ENCODE peak calls at places on chromosomes 5 and 9, in ten cellular contexts. Y is cardiac fibroblast, P is PC-3, N is MM.1S, B is A549, M is H9, I is sigmoid colon, G is AG04450, D is endothelial cell, A is NB4. V is an unnamed sample.

GRCh38 chr5:36836831-36837230 is 39.7 kb upstream of the NIPBL start:
- DNase-seq in I (no peak), B (no peak), P (no peak), A (peak), N (no peak), M (no peak), Y (no peak), D (no peak), G (no peak), V (no peak)

GRCh38 chr5:55816342-55816741 is 34.8 kb upstream of the IL31RA start:
- DNase-seq in G (peak), A (peak), D (no peak), B (peak), I (no peak), P (peak), M (no peak), Y (peak), N (no peak), V (no peak)

GRCh38 chr5:170348069-170348702 is 41.0 kb downstream of the KCNMB1 start:
- DNase-seq in B (no peak), G (no peak), M (no peak), Y (peak), A (no peak), N (no peak), P (no peak), I (peak), D (no peak), V (no peak)

GRCh38 chr5:150112211-150113046 is 26.1 kb upstream of the CSF1R start:
- DNase-seq in B (peak), M (peak), G (peak), Y (peak), I (peak), D (no peak), P (peak), A (no peak), N (no peak), V (no peak)

GRCh38 chr5:153496835-153497234 is 6.4 kb downstream of the GRIA1 start:
- DNase-seq in Y (peak), P (peak), I (no peak), B (peak), N (peak), M (no peak), G (no peak), A (peak), D (peak), V (no peak)

GRCh38 chr5:56812110-56812509 is 3.2 kb upstream of the MAP3K1 start:
- DNase-seq in N (no peak), B (peak), I (no peak), Y (no peak), M (no peak), D (no peak), A (peak), P (no peak), G (no peak), V (no peak)

GRCh38 chr5:176401281-176402205 is 13.0 kb downstream of the HIGD2A start:
- DNase-seq in A (no peak), Y (no peak), G (no peak), B (no peak), P (no peak), M (no peak), I (peak), D (no peak), N (no peak), V (no peak)

GRCh38 chr5:74372502-74373445 is 267.8 kb downstream of the ENC1 start:
- DNase-seq in N (no peak), G (peak), B (no peak), P (no peak), I (no peak), Y (no peak), D (no peak), A (no peak), M (no peak), V (no peak)

GRCh38 chr5:168874713-168875380 is 295.7 kb upstream of the PANK3 start:
- DNase-seq in G (no peak), N (no peak), P (peak), I (no peak), Y (peak), M (peak), D (no peak), B (peak), A (peak), V (peak)

GRCh38 chr5:79171846-79172245 is 60.2 kb downstream of the BHMT start:
- DNase-seq in M (no peak), Y (no peak), A (no peak), N (no peak), I (no peak), D (no peak), P (no peak), B (no peak), G (no peak), V (no peak)

GRCh38 chr5:77898385-77898784 is 122.2 kb upstream of the TBCA start:
- DNase-seq in Y (no peak), I (no peak), G (no peak), A (no peak), D (no peak), B (no peak), N (no peak), M (no peak), P (no peak), V (no peak)

GRCh38 chr5:1840741-1841521 is 39.7 kb downstream of the NDUFS6 start:
- DNase-seq in B (no peak), P (no peak), M (peak), I (no peak), D (no peak), G (no peak), A (no peak), N (no peak), Y (peak), V (peak)

GRCh38 chr9:37617837-37618236 is 25.4 kb upstream of the TOMM5 start:
- DNase-seq in B (no peak), P (peak), A (no peak), M (no peak), D (no peak), G (no peak), N (no peak), Y (peak), I (no peak), V (no peak)

GRCh38 chr5:117829646-117830045 is 1158.7 kb downstream of the DTWD2 start:
- DNase-seq in A (no peak), M (peak), N (no peak), I (no peak), P (no peak), D (no peak), Y (no peak), G (no peak), B (no peak), V (no peak)

GRCh38 chr5:147397616-147398015 is 112.3 kb downstream of the DPYSL3 start:
- DNase-seq in B (peak), A (peak), N (no peak), M (peak), Y (no peak), G (no peak), I (no peak), P (no peak), D (no peak), V (no peak)
- TF ChIP-seq CTCF in B (no peak), A (peak), N (peak), M (peak), Y (no peak), G (no peak), I (no peak), P (peak), D (no peak), V (no peak)

DNA sequence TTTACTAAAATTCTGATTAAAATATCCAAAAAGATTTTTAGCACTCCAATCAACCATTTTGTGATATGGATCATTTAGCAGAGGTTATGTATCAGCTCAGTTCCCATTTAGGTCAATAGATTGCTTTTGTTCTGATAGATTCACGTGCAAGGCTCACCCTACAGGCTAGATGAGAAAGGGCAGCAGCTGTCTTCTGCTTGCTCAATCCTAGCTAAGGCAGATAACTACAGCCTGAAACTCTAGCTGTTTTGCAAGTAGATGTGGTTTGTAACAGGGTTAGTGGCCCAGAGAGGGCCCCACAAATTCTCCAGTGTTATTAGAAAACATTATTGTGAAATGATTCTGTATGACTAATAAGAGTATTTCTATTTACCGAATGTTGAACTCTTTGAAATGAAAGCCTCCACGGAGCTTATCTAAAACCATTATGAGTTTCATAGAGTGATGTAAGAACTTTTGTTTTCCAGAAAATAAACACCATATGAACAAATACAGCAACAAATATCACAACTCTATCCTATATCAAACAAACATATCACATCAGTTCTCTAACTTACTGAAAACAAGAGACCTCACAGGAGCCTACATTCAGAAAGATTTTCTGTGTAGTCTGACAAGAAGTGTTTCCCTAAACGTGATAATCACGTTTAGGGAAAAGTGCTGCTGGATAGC is 841.9 kb upstream of the ACO1 start:
- DNase-seq in A (peak), G (no peak), Y (peak), P (no peak), D (peak), M (peak), B (peak), I (peak), N (peak), V (peak)
- TF ChIP-seq CTCF in A (peak), G (peak), Y (peak), P (no peak), D (peak), M (peak), B (no peak), I (no peak), N (peak), V (peak)

DNA sequence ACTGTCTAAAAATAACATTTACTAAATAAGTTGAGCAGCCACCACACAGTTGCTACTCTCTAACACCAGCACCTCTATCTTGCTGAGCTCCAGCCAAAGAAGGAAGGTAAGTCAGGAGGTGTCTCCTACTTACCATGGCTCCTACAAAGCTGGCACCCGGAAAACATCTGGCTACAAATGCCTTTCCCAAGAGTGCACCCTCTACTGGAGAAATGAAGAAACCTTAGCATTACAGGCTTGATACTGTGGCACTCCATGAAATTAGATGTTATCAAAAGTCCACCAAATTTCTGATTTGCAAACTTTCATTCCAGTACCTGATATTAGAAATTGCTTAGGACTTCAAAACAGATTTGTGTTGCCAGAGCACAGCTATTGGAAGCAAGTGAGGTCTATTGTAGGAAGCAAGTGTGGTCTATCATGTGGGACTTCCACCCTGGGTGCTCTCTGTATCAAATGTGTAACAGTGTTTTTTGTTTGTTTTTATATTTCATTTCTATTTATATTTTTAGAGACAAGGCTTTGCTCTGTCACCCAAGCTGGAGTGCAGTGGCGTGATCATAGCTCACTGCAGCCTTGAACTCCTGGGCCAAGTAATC is 25.7 kb upstream of the RFK start:
- DNase-seq in M (no peak), A (no peak), B (peak), G (no peak), Y (peak), N (no peak), D (no peak), P (peak), I (no peak), V (no peak)
- TF ChIP-seq CTCF in M (peak), A (peak), B (peak), G (peak), Y (peak), N (peak), D (peak), P (peak), I (no peak), V (peak)

GRCh38 chr9:119372951-119373350 is 3.7 kb upstream of the BRINP1 start:
- DNase-seq in I (no peak), A (no peak), N (no peak), B (no peak), Y (no peak), G (no peak), M (no peak), P (no peak), D (no peak), V (no peak)

GRCh38 chr9:119370816-119371215 is 1.6 kb upstream of the BRINP1 start:
- DNase-seq in P (peak), A (peak), M (peak), Y (peak), N (peak), B (peak), D (peak), G (no peak), I (no peak), V (peak)

GRCh38 chr9:119375892-119376291 is 6.7 kb upstream of the BRINP1 start:
- DNase-seq in D (peak), G (no peak), B (peak), N (no peak), I (no peak), Y (no peak), M (peak), A (peak), P (peak), V (peak)
- TF ChIP-seq CTCF in D (peak), G (no peak), B (peak), N (peak), I (no peak), Y (no peak), M (peak), A (peak), P (peak), V (peak)

GRCh38 chr5:178207917-178208280 is 3.6 kb downstream of the HNRNPAB start:
- DNase-seq in Y (no peak), G (no peak), N (no peak), B (no peak), D (no peak), I (peak), A (no peak), M (no peak), P (no peak), V (no peak)
- TF ChIP-seq CTCF in Y (no peak), G (no peak), N (no peak), B (no peak), D (no peak), I (no peak), A (no peak), M (no peak), P (no peak), V (no peak)

GRCh38 chr5:34691326-34691725 is 35.2 kb downstream of the RAI14 start:
- DNase-seq in A (no peak), D (no peak), M (no peak), N (no peak), I (no peak), B (no peak), Y (peak), G (no peak), P (peak), V (no peak)

GRCh38 chr5:34690301-34690700 is 34.2 kb downstream of the RAI14 start:
- DNase-seq in D (no peak), Y (no peak), N (no peak), B (peak), M (no peak), P (no peak), G (no peak), A (no peak), I (no peak), V (no peak)

GRCh38 chr5:34694012-34694411 is 37.9 kb downstream of the RAI14 start:
- DNase-seq in N (no peak), D (no peak), Y (no peak), G (no peak), M (no peak), I (no peak), P (no peak), B (no peak), A (no peak), V (no peak)

GRCh38 chr5:34690898-34691297 is 34.8 kb downstream of the RAI14 start:
- DNase-seq in A (no peak), I (no peak), M (no peak), D (no peak), P (no peak), G (no peak), Y (no peak), B (no peak), N (no peak), V (no peak)

GRCh38 chr5:34692781-34693180 is 36.7 kb downstream of the RAI14 start:
- DNase-seq in M (no peak), Y (no peak), P (no peak), I (no peak), A (no peak), D (no peak), G (no peak), B (no peak), N (no peak), V (no peak)
- TF ChIP-seq CTCF in M (no peak), Y (no peak), P (no peak), I (no peak), A (no peak), D (no peak), G (no peak), B (no peak), N (no peak), V (no peak)

GRCh38 chr5:53114988-53115387 is 5.4 kb upstream of the MOCS2 start:
- DNase-seq in D (no peak), B (peak), P (peak), M (no peak), I (no peak), G (no peak), Y (peak), N (peak), A (no peak), V (no peak)
- TF ChIP-seq CTCF in D (peak), B (peak), P (peak), M (peak), I (no peak), G (peak), Y (peak), N (peak), A (no peak), V (peak)

GRCh38 chr9:93566408-93567270 is 9.7 kb upstream of the PHF2 start:
- DNase-seq in G (peak), I (peak), N (peak), P (peak), Y (peak), M (peak), A (peak), D (peak), B (peak), V (peak)
- TF ChIP-seq CTCF in G (peak), I (peak), N (peak), P (peak), Y (peak), M (peak), A (peak), D (peak), B (peak), V (peak)